ENCODE peak calls at places on chromosomes 1 and 21, in ten cellular contexts. D, G, X, K, I, T, Q, F, E and M are unnamed samples.

GRCh38 chr1:24793762-24794161 is 48.5 kb downstream of the CLIC4 start:
- DNase-seq in D (peak), G (no peak), X (no peak), K (no peak), I (no peak), T (no peak), Q (no peak), F (peak), E (no peak), M (no peak)

GRCh38 chr1:246569248-246570238 is 3.3 kb downstream of the CNST start:
- DNase-seq in D (no peak), G (no peak), X (no peak), K (no peak), I (no peak), T (no peak), Q (no peak), F (peak), E (no peak), M (no peak)

GRCh38 chr1:11931845-11932244 is 2.7 kb upstream of the PLOD1 start:
- DNase-seq in D (no peak), G (no peak), X (no peak), K (no peak), I (no peak), T (no peak), Q (no peak), F (no peak), E (no peak), M (no peak)

GRCh38 chr1:171999756-172000155 is 158.5 kb downstream of the DNM3 start:
- DNase-seq in D (peak), G (no peak), X (no peak), K (no peak), I (no peak), T (no peak), Q (no peak), F (peak), E (no peak), M (no peak)

GRCh38 chr21:41600116-41600515 is 92.2 kb upstream of the TMPRSS2 start:
- DNase-seq in D (no peak), G (no peak), X (no peak), K (no peak), I (peak), T (no peak), Q (no peak), F (no peak), E (no peak), M (no peak)

GRCh38 chr1:29521438-29521715 is 285.1 kb downstream of the PTPRU start:
- DNase-seq in D (no peak), G (no peak), X (no peak), K (peak), I (no peak), T (no peak), Q (no peak), F (no peak), E (peak), M (no peak)

GRCh38 chr1:4108741-4109625 is 208.9 kb upstream of the C1orf174 start:
- DNase-seq in D (no peak), G (peak), X (no peak), K (no peak), I (peak), T (no peak), Q (no peak), F (no peak), E (no peak), M (no peak)

GRCh38 chr1:228333739-228334115 is 72.9 kb downstream of the TRIM11 start:
- DNase-seq in D (no peak), G (no peak), X (no peak), K (no peak), I (no peak), T (no peak), Q (no peak), F (no peak), E (peak), M (no peak)

GRCh38 chr1:67001682-67002425 is 52.1 kb downstream of the SLC35D1 start:
- DNase-seq in D (no peak), G (no peak), X (no peak), K (no peak), I (no peak), T (no peak), Q (no peak), F (no peak), E (no peak), M (no peak)

GRCh38 chr1:19643602-19644419 is at the start of gene NBL1:
- DNase-seq in D (peak), G (peak), X (peak), K (no peak), I (no peak), T (peak), Q (peak), F (peak), E (no peak), M (peak)

GRCh38 chr1:76832521-76832920 is 34.8 kb upstream of the ST6GALNAC5 start:
- DNase-seq in D (peak), G (no peak), X (no peak), K (no peak), I (no peak), T (no peak), Q (no peak), F (no peak), E (no peak), M (no peak)

GRCh38 chr1:160711528-160712311 is at the start of gene CD48:
- DNase-seq in D (no peak), G (no peak), X (no peak), K (no peak), I (no peak), T (no peak), Q (no peak), F (no peak), E (no peak), M (no peak)

GRCh38 chr1:31848381-31848897 is 32.6 kb upstream of the SPOCD1 start:
- DNase-seq in D (no peak), G (no peak), X (no peak), K (no peak), I (no peak), T (no peak), Q (no peak), F (no peak), E (no peak), M (no peak)

GRCh38 chr21:45639206-45640000 is 4.1 kb upstream of the PCBP3 start:
- DNase-seq in D (no peak), G (no peak), X (no peak), K (no peak), I (no peak), T (no peak), Q (no peak), F (peak), E (no peak), M (no peak)

GRCh38 chr1:186498695-186499389 is 37.9 kb upstream of the PDC start:
- DNase-seq in D (peak), G (no peak), X (no peak), K (no peak), I (no peak), T (no peak), Q (peak), F (peak), E (no peak), M (no peak)

GRCh38 chr1:84689514-84690396 is 506 bp downstream of the SSX2IP start:
- DNase-seq in D (peak), G (peak), X (peak), K (peak), I (peak), T (peak), Q (no peak), F (no peak), E (peak), M (peak)

GRCh38 chr1:230884646-230885045 is 16.3 kb upstream of the C1orf198 start:
- DNase-seq in D (no peak), G (no peak), X (no peak), K (no peak), I (no peak), T (no peak), Q (no peak), F (no peak), E (no peak), M (no peak)

GRCh38 chr1:227253065-227253464 is 65.2 kb downstream of the CDC42BPA start:
- DNase-seq in D (no peak), G (no peak), X (no peak), K (no peak), I (no peak), T (no peak), Q (no peak), F (no peak), E (no peak), M (no peak)

GRCh38 chr1:170410391-170411146 is 121.4 kb upstream of the GORAB start:
- DNase-seq in D (peak), G (no peak), X (no peak), K (no peak), I (no peak), T (peak), Q (no peak), F (peak), E (no peak), M (no peak)

GRCh38 chr21:46607605-46608004 is 2.7 kb upstream of the S100B start:
- DNase-seq in D (no peak), G (no peak), X (no peak), K (no peak), I (no peak), T (no peak), Q (no peak), F (no peak), E (no peak), M (no peak)

GRCh38 chr1:165424454-165425283 is 20.3 kb downstream of the RXRG start:
- DNase-seq in D (no peak), G (no peak), X (no peak), K (no peak), I (no peak), T (no peak), Q (no peak), F (peak), E (no peak), M (no peak)

GRCh38 chr1:18035145-18035544 is 72.5 kb upstream of the IGSF21 start:
- DNase-seq in D (no peak), G (no peak), X (no peak), K (no peak), I (no peak), T (no peak), Q (no peak), F (no peak), E (no peak), M (no peak)

DNA sequence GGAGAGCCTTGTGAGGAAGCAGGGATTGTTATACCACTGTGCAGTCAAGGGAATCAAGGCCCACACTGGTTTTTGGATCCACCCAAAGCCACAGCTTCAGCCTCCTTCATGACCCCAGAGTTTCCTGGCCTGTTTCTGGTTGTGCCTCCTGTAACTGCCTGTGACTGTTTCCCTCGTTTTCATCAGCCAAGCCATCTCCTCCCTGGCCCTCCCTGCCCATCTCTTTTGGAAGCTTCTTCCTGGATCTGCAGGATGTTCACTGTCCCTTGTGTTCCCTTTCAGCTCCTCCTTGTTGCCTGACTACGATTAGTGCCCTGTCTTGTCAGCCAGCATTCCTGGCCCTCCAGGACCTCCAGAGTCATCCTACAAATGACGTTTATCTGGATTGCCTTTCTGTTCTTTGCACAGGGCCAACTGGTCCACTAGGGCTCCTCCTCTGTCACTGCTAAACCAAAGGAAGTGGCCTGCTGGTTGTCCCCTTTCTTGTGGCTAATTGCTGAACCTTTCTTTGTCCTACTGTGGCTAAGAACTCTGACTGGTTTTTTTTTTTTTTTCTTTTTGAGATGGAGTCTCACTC is 17.9 kb downstream of the SFT2D2 start:
- DNase-seq in D (no peak), G (no peak), X (no peak), K (no peak), I (no peak), T (no peak), Q (no peak), F (no peak), E (no peak), M (no peak)
- TF ChIP-seq CTCF in D (no peak), G (no peak), X (no peak), K (no peak), I (no peak), T (no peak), Q (no peak), F (no peak), E (no peak), M (no peak)

DNA sequence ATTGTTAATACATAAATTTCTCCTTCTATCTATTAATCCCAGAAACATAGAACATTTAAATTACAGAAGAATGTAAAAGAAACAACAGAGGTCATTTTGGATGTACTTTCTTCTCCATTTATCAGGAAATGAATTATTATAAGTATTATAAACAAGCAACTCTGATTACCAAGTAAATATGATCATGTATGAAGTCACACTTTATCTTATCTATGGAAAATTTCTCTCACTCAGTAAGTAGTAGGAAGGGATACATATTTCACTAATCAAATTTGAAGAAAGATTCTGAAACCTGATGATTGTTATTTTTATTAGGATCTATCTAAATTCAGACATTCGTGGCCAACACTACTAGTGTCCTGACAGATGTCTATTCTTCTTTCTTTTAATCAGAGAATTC is 770.7 kb downstream of the LTN1 start:
- DNase-seq in D (no peak), G (no peak), X (no peak), K (no peak), I (no peak), T (no peak), Q (no peak), F (no peak), E (no peak), M (no peak)
- TF ChIP-seq CTCF in D (no peak), G (no peak), X (no peak), K (no peak), I (no peak), T (no peak), Q (no peak), F (no peak), E (no peak), M (no peak)

DNA sequence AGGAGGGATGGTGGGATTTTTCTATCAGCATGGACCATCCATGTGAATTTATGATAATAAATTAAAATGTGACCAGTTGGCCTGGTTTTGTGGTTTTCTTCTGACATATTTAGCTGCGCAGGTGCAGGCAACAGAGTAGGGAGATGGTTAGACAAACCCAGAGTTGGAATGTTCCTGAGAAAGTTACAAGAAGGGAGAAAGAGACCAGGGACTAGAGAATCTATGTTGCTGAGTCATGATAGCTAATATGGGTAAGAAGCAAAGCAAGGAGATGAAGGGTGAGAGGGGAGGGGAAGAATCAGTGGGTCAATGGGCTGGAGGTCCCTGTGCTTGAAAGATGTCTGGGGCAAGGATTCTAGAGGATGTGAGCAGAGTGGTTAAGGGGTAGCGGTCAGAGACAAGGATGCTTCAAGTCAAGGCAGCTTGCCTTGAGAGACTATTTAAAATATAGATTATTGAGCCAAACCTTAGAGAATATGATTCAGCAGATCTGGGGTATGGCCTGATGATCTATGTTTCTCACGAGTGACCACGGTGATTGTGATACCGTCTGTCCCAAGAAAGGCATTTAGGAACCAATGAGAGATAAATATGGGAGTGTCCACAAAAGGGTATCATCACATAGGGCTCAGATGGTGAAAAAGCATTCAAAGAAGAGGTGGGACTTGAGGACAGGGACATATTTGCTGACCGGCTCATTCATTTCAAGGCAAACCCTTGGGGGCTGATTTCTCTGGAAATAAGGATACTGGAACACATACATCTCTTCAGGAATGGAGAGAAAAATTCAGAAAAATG is 219.7 kb upstream of the PLD5 start:
- DNase-seq in D (no peak), G (no peak), X (no peak), K (no peak), I (no peak), T (no peak), Q (no peak), F (no peak), E (no peak), M (no peak)
- TF ChIP-seq CTCF in D (no peak), G (no peak), X (no peak), K (no peak), I (no peak), T (no peak), Q (no peak), F (no peak), E (no peak), M (no peak)

DNA sequence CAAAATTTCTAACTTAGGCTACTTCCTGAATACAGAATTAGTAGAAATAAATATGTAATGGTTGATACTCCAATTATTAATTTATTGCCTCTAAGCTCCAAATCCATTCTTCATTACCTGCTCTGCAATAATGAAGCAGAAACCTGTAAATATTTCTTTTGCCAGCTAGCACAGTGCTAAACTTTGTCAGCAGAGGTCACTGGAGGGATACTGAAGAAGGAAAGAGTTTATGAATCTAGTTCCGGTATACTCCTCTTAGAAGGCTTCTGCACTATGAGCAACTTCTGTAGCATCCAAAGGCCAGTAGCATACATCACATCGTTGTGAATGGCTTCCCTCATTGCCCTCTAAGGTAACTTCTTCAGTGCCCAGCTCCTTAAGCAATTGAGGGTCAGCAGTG is 81.0 kb upstream of the LHX8 start:
- DNase-seq in D (no peak), G (no peak), X (no peak), K (no peak), I (no peak), T (no peak), Q (no peak), F (no peak), E (no peak), M (no peak)
- TF ChIP-seq CTCF in D (no peak), G (no peak), X (no peak), K (no peak), I (no peak), T (no peak), Q (peak), F (no peak), E (peak), M (no peak)

GRCh38 chr1:216670118-216670870 is 52.9 kb downstream of the ESRRG start:
- DNase-seq in D (peak), G (no peak), X (no peak), K (no peak), I (no peak), T (no peak), Q (peak), F (no peak), E (no peak), M (no peak)
- TF ChIP-seq CTCF in D (no peak), G (no peak), X (no peak), K (no peak), I (no peak), T (no peak), Q (no peak), F (no peak), E (peak), M (no peak)